ENCODE peak calls at places on chromosomes 11 and 22, in nine cellular contexts. N, E, W, H, Y, U, Z, A and G are unnamed samples.

GRCh38 chr22:36753120-36753802 is 22.7 kb downstream of the IFT27 start:
- DNase-seq in N (no peak), E (no peak), W (peak), H (no peak), Y (no peak), U (peak), Z (peak), A (no peak), G (peak)

GRCh38 chr22:44658371-44658953 is 43.5 kb upstream of the PRR5 start:
- DNase-seq in N (no peak), E (no peak), W (no peak), H (no peak), Y (no peak), U (no peak), Z (peak), A (no peak), G (no peak)

GRCh38 chr11:1548221-1549070 is 23.6 kb downstream of the DUSP8 start:
- DNase-seq in N (no peak), E (peak), W (peak), H (no peak), Y (peak), U (peak), Z (peak), A (no peak), G (peak)

GRCh38 chr11:60528934-60529333 is 13.7 kb downstream of the MS4A13 start:
- DNase-seq in N (no peak), E (no peak), W (no peak), H (no peak), Y (no peak), U (peak), Z (no peak), A (no peak), G (no peak)

GRCh38 chr11:35487532-35488078 is 37.8 kb downstream of the PAMR1 start:
- DNase-seq in N (peak), E (peak), W (peak), H (peak), Y (peak), U (peak), Z (peak), A (no peak), G (no peak)

GRCh38 chr11:64124147-64124546 is 41.8 kb downstream of the MACROD1 start:
- DNase-seq in N (no peak), E (no peak), W (no peak), H (no peak), Y (no peak), U (no peak), Z (peak), A (no peak), G (no peak)

GRCh38 chr11:110374921-110375320 is 54.8 kb upstream of the FDX1 start:
- DNase-seq in N (no peak), E (no peak), W (no peak), H (no peak), Y (no peak), U (no peak), Z (no peak), A (no peak), G (no peak)

GRCh38 chr11:38019072-38019775 is 1421.2 kb upstream of the RAG2 start:
- DNase-seq in N (no peak), E (peak), W (peak), H (peak), Y (peak), U (peak), Z (no peak), A (no peak), G (no peak)

GRCh38 chr11:115652094-115652493 is 147.9 kb upstream of the CADM1 start:
- DNase-seq in N (no peak), E (no peak), W (no peak), H (no peak), Y (no peak), U (peak), Z (no peak), A (no peak), G (no peak)

GRCh38 chr22:23401111-23401909 is 178.8 kb downstream of the IGLL1 start:
- DNase-seq in N (no peak), E (no peak), W (peak), H (no peak), Y (peak), U (peak), Z (peak), A (no peak), G (no peak)

GRCh38 chr22:41052661-41053490 is 39.5 kb upstream of the EP300 start:
- DNase-seq in N (no peak), E (peak), W (no peak), H (peak), Y (peak), U (peak), Z (peak), A (no peak), G (peak)

GRCh38 chr22:46581580-46582244 is 38.5 kb upstream of the GRAMD4 start:
- DNase-seq in N (no peak), E (no peak), W (no peak), H (no peak), Y (no peak), U (no peak), Z (no peak), A (no peak), G (no peak)